ENCODE peak calls at places on chromosomes 1 and 21, in six cellular contexts. A is stomach; J is uterus; C is CD4-positive, alpha-beta T cell; M is fibroblast of pulmonary artery; D is epithelial cell of esophagus. N is an unnamed sample.

GRCh38 chr1:65263286-65263685 is 46.1 kb upstream of the DNAJC6 start:
- DNase-seq in C (no peak), D (no peak), A (no peak), M (no peak), J (no peak), N (no peak)

GRCh38 chr1:177209357-177209756 is 38.6 kb downstream of the BRINP2 start:
- DNase-seq in J (peak; percentile 36), C (no peak), A (peak; percentile 54), M (peak; percentile 99), D (peak; percentile 100), N (no peak)

GRCh38 chr1:89850844-89851410 is 30.1 kb downstream of the LRRC8D start:
- DNase-seq in C (no peak), D (peak; percentile 11), J (no peak), A (no peak), M (no peak), N (no peak)

GRCh38 chr1:91617242-91617837 is 116.7 kb downstream of the CDC7 start:
- DNase-seq in C (no peak), A (no peak), J (peak; percentile 62), D (no peak), M (no peak), N (no peak)

GRCh38 chr1:12386130-12386529 is 156.3 kb downstream of the VPS13D start:
- DNase-seq in C (no peak), J (no peak), M (no peak), A (no peak), D (peak; percentile 94), N (no peak)

GRCh38 chr1:172916126-172916525 is 134.6 kb downstream of the TNFSF18 start:
- DNase-seq in J (no peak), D (no peak), A (no peak), C (no peak), M (no peak), N (no peak)

GRCh38 chr1:150288822-150289221 is 4.8 kb upstream of the MRPS21 start:
- DNase-seq in D (no peak), C (no peak), J (no peak), M (no peak), A (no peak), N (no peak)

GRCh38 chr1:200866521-200866920 is 6.3 kb upstream of the GPR25 start:
- DNase-seq in D (peak; percentile 33), A (no peak), M (no peak), J (no peak), C (no peak), N (no peak)

GRCh38 chr1:102872526-102872925 is 235.8 kb downstream of the COL11A1 start:
- DNase-seq in C (no peak), D (no peak), J (no peak), A (no peak), M (no peak), N (no peak)

GRCh38 chr21:34941162-34941561 is 107.9 kb downstream of the RUNX1 start:
- DNase-seq in J (no peak), C (no peak), D (no peak), M (no peak), A (no peak), N (no peak)

GRCh38 chr1:183887826-183888819 is 83.2 kb downstream of the RGL1 start:
- DNase-seq in M (no peak), J (no peak), D (no peak), A (no peak), C (no peak), N (no peak)

GRCh38 chr1:24292887-24293286 is 26.3 kb upstream of the GRHL3 start:
- DNase-seq in M (no peak), C (no peak), A (no peak), D (no peak), J (no peak), N (no peak)

GRCh38 chr21:39110431-39110830 is 72.8 kb downstream of the PSMG1 start:
- DNase-seq in M (no peak), C (no peak), A (no peak), D (no peak), J (no peak), N (no peak)

GRCh38 chr1:27605796-27606707 is 2.1 kb upstream of the AHDC1 start:
- DNase-seq in A (peak; percentile 51), M (peak; percentile 73), D (peak; percentile 57), J (peak; percentile 66), C (peak; percentile 60), N (no peak)

GRCh38 chr1:96473791-96474452 is 247.7 kb upstream of the PTBP2 start:
- DNase-seq in D (peak; percentile 95), M (peak; percentile 45), C (no peak), J (no peak), A (no peak), N (no peak)

GRCh38 chr1:223713546-223714420 is 1.4 kb downstream of the CAPN2 start:
- DNase-seq in M (peak; percentile 36), J (no peak), D (peak; percentile 75), C (no peak), A (no peak), N (no peak)

GRCh38 chr1:147142886-147143285 is 29.4 kb downstream of the PRKAB2 start:
- DNase-seq in M (no peak), D (no peak), A (no peak), J (no peak), C (no peak), N (no peak)

GRCh38 chr21:41641821-41642368 is 125.0 kb downstream of the RIPK4 start:
- DNase-seq in C (no peak), A (no peak), D (peak; percentile 86), M (peak; percentile 96), J (peak; percentile 51), N (no peak)

GRCh38 chr1:155103325-155103724 is 24.4 kb upstream of the EFNA1 start:
- DNase-seq in D (no peak), C (no peak), M (no peak), J (no peak), A (no peak), N (no peak)

GRCh38 chr1:210598135-210598652 is 269.5 kb downstream of the HHAT start:
- DNase-seq in J (no peak), A (no peak), C (no peak), D (peak; percentile 87), M (peak; percentile 71), N (peak; percentile 87)

GRCh38 chr1:85992756-85993155 is 163.8 kb downstream of the COL24A1 start:
- DNase-seq in J (no peak), M (peak; percentile 74), A (no peak), D (no peak), C (no peak), N (no peak)

GRCh38 chr1:118219438-118219837 is 34.4 kb upstream of the SPAG17 start:
- DNase-seq in J (no peak), D (no peak), C (no peak), A (no peak), M (no peak), N (no peak)

GRCh38 chr1:118225471-118225870 is 40.4 kb upstream of the SPAG17 start:
- DNase-seq in J (no peak), D (no peak), M (no peak), A (no peak), C (no peak), N (no peak)

GRCh38 chr1:118223426-118223825 is 38.4 kb upstream of the SPAG17 start:
- DNase-seq in M (peak; percentile 16), J (no peak), C (no peak), D (peak; percentile 45), A (no peak), N (no peak)
- TF ChIP-seq CTCF in M (peak; percentile 31), J (no peak), C (no peak), D (peak; percentile 37), A (no peak), N (no peak)

DNA sequence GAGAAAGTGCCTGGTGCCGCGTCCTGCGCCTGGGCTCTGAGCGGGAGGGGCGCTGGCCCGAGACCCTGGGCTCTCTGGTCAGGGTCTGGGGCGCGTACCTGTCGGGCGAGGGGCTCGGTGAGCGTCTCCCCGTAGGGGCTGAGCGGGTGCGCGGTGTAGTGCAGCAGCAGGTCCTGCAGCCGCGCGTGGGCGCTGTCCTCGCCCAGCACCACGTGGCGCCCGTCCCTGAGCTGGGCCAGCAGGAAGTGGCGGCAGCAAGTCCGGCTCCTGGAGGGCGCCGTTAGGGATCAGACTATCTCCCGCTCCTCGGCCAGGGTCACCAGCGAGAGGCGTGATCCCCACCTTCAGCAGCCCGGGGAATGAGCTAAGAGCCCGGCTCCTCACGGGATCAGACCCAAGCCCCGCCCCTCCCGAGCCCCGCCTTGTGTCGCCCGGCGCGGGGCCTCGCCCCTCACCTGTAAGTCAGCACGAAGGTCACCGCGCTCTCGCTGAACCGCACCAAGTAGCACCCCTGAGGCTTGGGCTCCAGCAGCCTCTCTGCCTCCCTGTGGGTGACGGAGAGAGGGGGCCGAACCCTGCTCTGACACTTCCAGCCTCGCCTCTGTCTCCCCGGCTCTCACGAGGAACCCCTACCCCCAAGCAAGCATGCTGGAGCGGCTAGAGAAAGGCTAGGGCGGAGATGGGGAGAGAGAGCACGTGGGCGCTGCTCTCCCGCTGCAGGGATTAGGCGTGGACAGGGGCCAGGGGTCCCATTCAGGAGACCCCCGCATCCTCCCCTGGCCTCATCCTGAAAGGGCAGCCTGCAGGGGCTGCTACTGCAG is 2.7 kb downstream of the SH2D2A start:
- DNase-seq in J (peak; percentile 49), D (peak; percentile 55), A (peak; percentile 72), C (peak; percentile 59), M (peak; percentile 50), N (peak; percentile 66)
- TF ChIP-seq CTCF in J (peak; percentile 51), D (peak; percentile 48), A (peak; percentile 49), C (peak; percentile 70), M (peak; percentile 48), N (peak; percentile 81)

GRCh38 chr1:109875874-109876273 is 34.8 kb upstream of the CSF1 start:
- DNase-seq in M (no peak), A (no peak), D (no peak), C (no peak), J (no peak), N (no peak)
- TF ChIP-seq CTCF in M (no peak), A (no peak), D (no peak), C (no peak), J (no peak), N (no peak)

GRCh38 chr1:32364836-32365235 is 2.5 kb downstream of the TSSK3 start:
- DNase-seq in A (no peak), J (no peak), M (no peak), D (no peak), C (no peak), N (no peak)

GRCh38 chr1:32362474-32363313 is at the start of the genes FAM229A and TSSK3:
- DNase-seq in A (no peak), C (no peak), J (no peak), D (no peak), M (no peak), N (no peak)

GRCh38 chr1:32361308-32361673 is 994 bp downstream of the FAM229A start:
- DNase-seq in J (no peak), M (no peak), A (no peak), D (no peak), C (no peak), N (no peak)

GRCh38 chr1:32363713-32364112 is 1.4 kb downstream of the TSSK3 start:
- DNase-seq in D (no peak), C (no peak), J (no peak), M (no peak), A (no peak), N (no peak)

DNA sequence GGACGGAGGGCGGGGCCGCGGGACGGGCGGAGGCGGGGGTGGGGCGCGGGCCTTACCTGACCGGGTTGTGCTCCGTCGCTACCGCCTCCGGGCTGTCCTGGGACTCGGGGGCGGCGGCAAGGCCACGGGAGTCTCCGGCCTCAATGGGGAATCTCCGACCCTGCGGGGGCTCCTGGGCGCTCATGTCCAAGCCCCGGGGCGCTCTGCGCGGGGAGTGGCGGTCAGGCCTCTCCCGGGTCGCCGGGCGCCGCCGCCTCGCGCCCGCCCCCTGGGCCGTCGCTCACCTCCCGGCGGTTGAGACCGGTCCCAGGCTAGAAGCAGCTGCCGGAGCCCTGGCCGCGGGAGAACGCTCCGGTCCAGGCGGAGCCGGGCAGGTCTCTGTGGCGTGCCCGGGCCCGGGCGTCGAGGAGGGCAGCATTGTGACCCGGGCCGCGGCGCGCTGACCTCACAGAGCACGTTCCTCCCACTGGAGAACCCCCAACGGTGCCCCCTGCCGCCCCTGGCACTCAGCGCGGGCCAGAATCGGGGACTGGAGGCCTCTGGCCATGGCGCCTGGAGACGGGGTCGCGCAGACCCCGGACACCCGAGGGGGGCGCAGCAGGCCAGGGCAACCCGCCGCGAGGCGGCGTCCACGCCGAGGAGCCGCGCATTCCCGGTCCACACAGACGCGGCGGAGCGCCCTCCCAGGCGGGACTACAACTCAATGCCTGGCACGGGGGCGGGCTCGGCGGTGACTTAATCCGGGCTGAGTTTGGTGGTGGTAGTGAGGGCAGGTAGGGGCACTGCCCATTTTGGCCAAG is 411 bp downstream of the FAM229A start:
- DNase-seq in D (peak; percentile 37), M (peak; percentile 42), C (peak; percentile 21), J (peak; percentile 64), A (peak; percentile 49), N (no peak)
- TF ChIP-seq CTCF in D (no peak), M (peak; percentile 11), C (peak; percentile 43), J (peak; percentile 46), A (peak; percentile 17), N (peak; percentile 33)

N was measured in CD14-positive monocyte.